ENCODE peak calls at places on chromosomes 16 and 17, in seven cellular contexts. Q is tibial nerve, R is stomach, U is esophagus muscularis mucosa, O is transverse colon, M is ovary, H is thyroid gland. I is an unnamed sample.

GRCh38 chr16:11257131-11257938 is 1.3 kb upstream of the SOCS1 start:
- DNase-seq in H (peak), Q (peak), R (peak), M (peak), U (no peak), O (peak), I (peak)

GRCh38 chr16:3173892-3174617 is 13.9 kb upstream of the OR1F1 start:
- DNase-seq in H (no peak), O (no peak), M (no peak), R (no peak), Q (no peak), U (no peak), I (peak)

GRCh38 chr16:27579086-27579980 is 29.4 kb downstream of the KATNIP start:
- DNase-seq in H (peak), R (no peak), U (no peak), M (no peak), O (no peak), Q (no peak), I (no peak)

GRCh38 chr17:14303343-14304221 is 2.7 kb downstream of the HS3ST3B1 start:
- DNase-seq in U (no peak), Q (no peak), M (no peak), R (no peak), O (no peak), H (no peak), I (peak)

GRCh38 chr17:3026856-3027751 is 36.3 kb downstream of the OR1D5 start:
- DNase-seq in O (no peak), U (no peak), Q (no peak), R (no peak), M (peak), H (no peak), I (peak)

GRCh38 chr17:15446036-15446435 is 21.4 kb downstream of the CDRT4 start:
- DNase-seq in U (no peak), H (no peak), Q (no peak), R (no peak), M (no peak), O (no peak), I (no peak)

GRCh38 chr17:9566067-9566466 is 9.6 kb downstream of the STX8 start:
- DNase-seq in O (no peak), U (no peak), H (no peak), R (no peak), Q (no peak), M (no peak), I (no peak)

GRCh38 chr17:65455972-65456343 is 105.5 kb downstream of the AXIN2 start:
- DNase-seq in U (no peak), M (peak), Q (no peak), O (peak), R (no peak), H (peak), I (no peak)

GRCh38 chr17:69474171-69474831 is 59.8 kb downstream of the MAP2K6 start:
- DNase-seq in O (no peak), M (no peak), H (no peak), Q (no peak), U (no peak), R (no peak), I (no peak)

GRCh38 chr16:1474471-1474795 is 395 bp downstream of the CLCN7 start:
- DNase-seq in O (no peak), M (no peak), R (no peak), Q (no peak), U (no peak), H (peak), I (peak)

GRCh38 chr17:62193297-62193696 is 128.2 kb upstream of the MED13 start:
- DNase-seq in O (no peak), R (no peak), M (no peak), Q (no peak), H (peak), U (no peak), I (no peak)

GRCh38 chr17:4536742-4537411 is 18.3 kb downstream of the MYBBP1A start:
- DNase-seq in O (no peak), M (peak), Q (no peak), R (no peak), U (no peak), H (no peak), I (no peak)

GRCh38 chr17:18319604-18320256 is 4.6 kb downstream of the SMCR8 start:
- DNase-seq in O (no peak), U (no peak), Q (no peak), H (no peak), M (peak), R (peak), I (peak)

GRCh38 chr17:76137026-76137350 is 4.1 kb downstream of the FOXJ1 start:
- DNase-seq in O (no peak), H (no peak), U (no peak), M (no peak), R (no peak), Q (no peak), I (no peak)

GRCh38 chr17:74798239-74798707 is 22.1 kb upstream of the NAT9 start:
- DNase-seq in M (no peak), U (no peak), H (no peak), O (no peak), R (no peak), Q (no peak), I (no peak)

GRCh38 chr16:87172632-87173031 is 144.6 kb downstream of the C16orf95 start:
- DNase-seq in U (no peak), Q (no peak), R (no peak), M (no peak), O (no peak), H (no peak), I (no peak)

GRCh38 chr16:1181715-1182671 is 29.1 kb downstream of the CACNA1H start:
- DNase-seq in R (peak), Q (no peak), M (peak), O (peak), U (no peak), H (peak), I (no peak)

GRCh38 chr16:57187508-57187854 is 1.4 kb downstream of the RSPRY1 start:
- DNase-seq in O (no peak), H (no peak), U (no peak), Q (no peak), M (no peak), R (no peak), I (no peak)

GRCh38 chr16:64455275-64455674 is 666.6 kb downstream of the CDH11 start:
- DNase-seq in R (no peak), O (no peak), M (no peak), U (no peak), Q (no peak), H (no peak), I (no peak)

GRCh38 chr17:5422505-5422904 is 2.5 kb downstream of the RPAIN start:
- DNase-seq in O (no peak), Q (no peak), R (no peak), H (no peak), M (no peak), U (no peak), I (no peak)

GRCh38 chr16:12340151-12340733 is 363.7 kb downstream of the SNX29 start:
- DNase-seq in U (no peak), O (peak), Q (peak), M (no peak), H (peak), R (peak), I (no peak)

GRCh38 chr17:6489016-6489550 is 44.8 kb downstream of the PIMREG start:
- DNase-seq in U (no peak), H (no peak), O (no peak), M (no peak), R (no peak), Q (no peak), I (peak)

GRCh38 chr17:47239663-47240374 is 13.8 kb upstream of the ITGB3 start:
- DNase-seq in H (peak), M (no peak), R (peak), U (peak), O (peak), Q (peak), I (no peak)

GRCh38 chr17:76039121-76039520 is 12.0 kb upstream of the EVPL start:
- DNase-seq in R (no peak), M (no peak), H (no peak), Q (no peak), O (no peak), U (no peak), I (no peak)

GRCh38 chr16:87702325-87702811 is 63.4 kb downstream of the KLHDC4 start:
- DNase-seq in M (no peak), U (no peak), H (no peak), R (no peak), Q (no peak), O (peak), I (peak)

GRCh38 chr17:82003411-82004381 is 19.0 kb downstream of the CENPX start:
- DNase-seq in R (no peak), Q (peak), O (peak), M (peak), H (no peak), U (no peak), I (no peak)

GRCh38 chr17:56112086-56112485 is 41.2 kb upstream of the ANKFN1 start:
- DNase-seq in O (no peak), Q (no peak), M (no peak), H (no peak), U (no peak), R (no peak), I (no peak)

DNA sequence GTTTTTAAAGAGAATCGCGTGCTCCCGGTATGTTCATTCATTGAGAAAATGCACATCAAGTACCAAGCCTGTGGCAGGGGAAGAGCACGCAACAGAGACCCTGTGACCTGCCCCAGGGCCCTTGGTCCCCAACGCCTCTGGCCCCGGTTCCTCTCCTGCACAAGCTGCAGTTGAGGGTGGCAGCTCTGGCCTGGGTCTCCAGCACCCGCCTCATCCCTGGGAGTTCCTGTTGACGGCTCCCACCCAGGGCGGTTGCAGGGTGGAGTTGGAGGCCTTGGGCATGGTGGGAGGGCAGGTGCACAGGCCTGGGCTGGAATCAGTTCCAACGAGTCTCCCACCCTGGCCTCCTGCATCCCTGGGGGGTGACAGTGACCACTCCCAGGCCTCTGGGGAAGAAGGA is 5.0 kb downstream of the NECAB2 start:
- DNase-seq in R (no peak), U (no peak), M (no peak), O (no peak), H (no peak), Q (no peak), I (no peak)
- TF ChIP-seq CTCF in R (no peak), U (no peak), M (no peak), O (no peak), H (no peak), Q (no peak), I (no peak)

GRCh38 chr16:81651758-81652718 is 127.1 kb upstream of the PLCG2 start:
- DNase-seq in H (peak), Q (no peak), U (no peak), O (no peak), M (peak), R (no peak), I (no peak)

GRCh38 chr16:81649561-81649960 is 129.5 kb upstream of the PLCG2 start:
- DNase-seq in Q (no peak), M (no peak), R (no peak), O (no peak), H (no peak), U (no peak), I (no peak)

GRCh38 chr16:81652798-81653505 is 126.1 kb upstream of the PLCG2 start:
- DNase-seq in Q (no peak), U (no peak), R (no peak), M (no peak), H (no peak), O (peak), I (no peak)

GRCh38 chr16:81650281-81650680 is 128.8 kb upstream of the PLCG2 start:
- DNase-seq in M (no peak), U (no peak), R (no peak), H (no peak), O (no peak), Q (no peak), I (no peak)

GRCh38 chr16:81650982-81651562 is 128.0 kb upstream of the PLCG2 start:
- DNase-seq in R (peak), M (peak), U (no peak), H (peak), O (peak), Q (peak), I (no peak)
- TF ChIP-seq POLR2A in R (no peak), M (peak), U (no peak), H (no peak), O (peak), Q (no peak), I (no peak)

GRCh38 chr17:44901323-44901965 is 2.2 kb upstream of the EFTUD2 start:
- DNase-seq in Q (no peak), R (no peak), H (no peak), O (no peak), M (no peak), U (no peak), I (no peak)
- TF ChIP-seq CTCF in Q (no peak), R (no peak), H (no peak), O (no peak), M (no peak), U (no peak), I (no peak)

GRCh38 chr17:80260791-80261158 is at the start of gene RNF213:
- DNase-seq in U (no peak), M (peak), H (peak), R (peak), Q (no peak), O (peak), I (peak)
- TF ChIP-seq POLR2A in U (peak), M (peak), H (peak), R (no peak), Q (peak), O (no peak), I (peak)